ENCODE peak calls at places on chromosome 12, in seven cellular contexts. O is T follicular helper cell; F is SW480; L is pulmonary artery endothelial cell; W is PC-3; T is naive thymus-derived CD8-positive, alpha-beta T cell; I is astrocyte of the spinal cord. P is an unnamed sample.
A peak's percentile ranks its signal among the peaks of the same experiment; 100 is the strongest.

GRCh38 chr12:59736786-59737185 is 141.0 kb downstream of the SLC16A7 start:
- DNase-seq in L (peak; percentile 8), O (no peak), I (peak; percentile 73), T (no peak), F (no peak), W (peak; percentile 81), P (peak; percentile 91)

GRCh38 chr12:30010071-30011052 is 226.6 kb upstream of the TMTC1 start:
- DNase-seq in T (no peak), L (no peak), F (no peak), W (peak; percentile 32), O (no peak), I (peak; percentile 50), P (no peak)

GRCh38 chr12:121530600-121531355 is 50.0 kb downstream of the KDM2B start:
- DNase-seq in L (peak; percentile 54), I (peak; percentile 81), W (peak; percentile 44), T (peak; percentile 68), F (no peak), O (peak; percentile 57), P (peak; percentile 95)

GRCh38 chr12:57515934-57516541 is 4.3 kb downstream of the DDIT3 start:
- DNase-seq in F (no peak), T (no peak), O (no peak), W (no peak), I (no peak), L (no peak), P (no peak)

GRCh38 chr12:27807063-27807703 is 27.1 kb upstream of the MANSC4 start:
- DNase-seq in L (no peak), I (no peak), F (no peak), W (no peak), T (peak; percentile 15), O (no peak), P (no peak)

GRCh38 chr12:12870454-12870853 is 20.9 kb upstream of the GPRC5A start:
- DNase-seq in T (no peak), O (no peak), W (peak; percentile 96), L (peak; percentile 39), F (peak; percentile 88), I (peak; percentile 96), P (peak; percentile 85)

GRCh38 chr12:116337312-116337711 is 59.8 kb upstream of the MED13L start:
- DNase-seq in O (no peak), I (no peak), W (no peak), F (no peak), L (no peak), T (no peak), P (no peak)

GRCh38 chr12:105775351-105775750 is 363.4 kb downstream of the NUAK1 start:
- DNase-seq in I (peak; percentile 35), F (no peak), W (peak; percentile 54), T (no peak), L (no peak), O (no peak), P (no peak)

GRCh38 chr12:50353869-50354593 is 42.4 kb downstream of the FAM186A start:
- DNase-seq in L (no peak), O (no peak), T (no peak), F (no peak), W (no peak), I (peak; percentile 61), P (no peak)

P was measured in osteoblast.